ENCODE peak calls at places on chromosomes 7 and 10, in ten cellular contexts. G, F, T, Y, S, O, U, C, W and H are unnamed samples.

GRCh38 chr7:51081270-51081890 is 235.2 kb downstream of the COBL start:
- DNase-seq in G (no peak), O (no peak), S (peak), U (no peak), W (no peak), C (no peak), F (no peak), T (no peak), Y (no peak), H (no peak)

GRCh38 chr10:117047947-117048346 is 43.0 kb upstream of the SHTN1 start:
- DNase-seq in U (no peak), F (no peak), Y (no peak), C (no peak), O (peak), G (no peak), S (no peak), T (no peak), W (no peak), H (no peak)

GRCh38 chr7:139548302-139549028 is 25.0 kb downstream of the CLEC2L start:
- DNase-seq in C (no peak), F (no peak), U (no peak), W (no peak), S (peak), G (no peak), O (no peak), T (no peak), Y (no peak), H (no peak)

GRCh38 chr7:73977626-73978618 is 50.1 kb upstream of the ELN start:
- DNase-seq in G (no peak), U (no peak), O (no peak), C (no peak), T (no peak), S (no peak), F (peak), Y (no peak), W (no peak), H (no peak)

GRCh38 chr7:392822-393221 is 102.9 kb downstream of the FOXL3 start:
- DNase-seq in Y (no peak), O (no peak), U (no peak), T (no peak), C (no peak), G (no peak), W (no peak), S (no peak), F (no peak), H (no peak)

GRCh38 chr10:28793482-28793881 is 116.2 kb downstream of the BAMBI start:
- DNase-seq in Y (no peak), W (no peak), G (no peak), C (no peak), T (no peak), O (no peak), S (no peak), U (no peak), F (no peak), H (no peak)

GRCh38 chr7:99918959-99919813 is at the start of gene TRIM4:
- DNase-seq in W (no peak), F (peak), Y (peak), T (peak), U (peak), G (peak), S (peak), C (no peak), O (peak), H (no peak)

GRCh38 chr10:85612833-85613232 is 753.8 kb downstream of the GRID1 start:
- DNase-seq in F (no peak), G (no peak), O (no peak), W (no peak), C (no peak), S (peak), T (no peak), Y (no peak), U (no peak), H (no peak)